ENCODE peak calls at places on chromosomes 3 and 15, in nine cellular contexts. D, E, K, F, Q, T, N, I and X are unnamed samples.

GRCh38 chr3:128572644-128573105 is 77.9 kb downstream of the RPN1 start:
- DNase-seq in T (no peak), Q (no peak), E (no peak), I (peak), K (no peak), D (no peak), F (no peak), N (no peak), X (no peak)

GRCh38 chr3:18237251-18238005 is 187.7 kb downstream of the SATB1 start:
- DNase-seq in T (peak), K (no peak), D (no peak), Q (no peak), N (peak), E (peak), F (no peak), I (no peak), X (peak)

GRCh38 chr3:57757642-57758297 is 1.7 kb downstream of the SLMAP start:
- DNase-seq in K (no peak), Q (no peak), N (peak), I (no peak), F (peak), D (no peak), E (no peak), T (peak), X (peak)

GRCh38 chr3:13197795-13198194 is 124.6 kb upstream of the IQSEC1 start:
- DNase-seq in F (no peak), N (no peak), K (no peak), T (no peak), Q (no peak), I (no peak), E (no peak), D (no peak), X (no peak)

GRCh38 chr15:78129098-78130011 is 1.9 kb downstream of the CIB2 start:
- DNase-seq in Q (no peak), I (no peak), E (no peak), T (no peak), D (no peak), N (peak), K (no peak), F (peak), X (no peak)

GRCh38 chr3:22225161-22225560 is 474.2 kb upstream of the ZNF385D start:
- DNase-seq in Q (no peak), E (no peak), N (no peak), F (no peak), I (no peak), K (no peak), D (no peak), T (no peak), X (no peak)

GRCh38 chr3:171285287-171285686 is 174.9 kb downstream of the TNIK start:
- DNase-seq in T (no peak), I (no peak), F (no peak), Q (no peak), N (peak), E (no peak), K (no peak), D (no peak), X (no peak)

GRCh38 chr3:193982258-193982659 is 153.7 kb upstream of the HES1 start:
- DNase-seq in Q (peak), N (peak), E (no peak), T (peak), K (peak), D (no peak), F (peak), I (no peak), X (peak)

GRCh38 chr3:126125341-126125740 is 41.4 kb upstream of the SLC41A3 start:
- DNase-seq in E (no peak), D (peak), Q (no peak), I (no peak), N (no peak), F (no peak), K (peak), T (no peak), X (no peak)

GRCh38 chr3:68378631-68379030 is 553.7 kb downstream of the TAFA4 start:
- DNase-seq in Q (no peak), T (no peak), E (no peak), D (no peak), N (no peak), K (no peak), I (no peak), F (no peak), X (no peak)

GRCh38 chr3:178677961-178678360 is 141.7 kb downstream of the KCNMB2 start:
- DNase-seq in E (no peak), I (no peak), Q (no peak), T (no peak), D (no peak), N (no peak), K (no peak), F (no peak), X (no peak)

GRCh38 chr3:24294150-24294549 is 200.5 kb downstream of the THRB start:
- DNase-seq in T (no peak), E (no peak), I (no peak), F (no peak), Q (no peak), K (no peak), N (no peak), D (no peak), X (no peak)

GRCh38 chr15:76150508-76150907 is 90.7 kb downstream of the TMEM266 start:
- DNase-seq in E (no peak), Q (peak), F (peak), D (no peak), I (no peak), T (no peak), K (peak), N (peak), X (no peak)

GRCh38 chr15:86201313-86202008 is 121.8 kb downstream of the AGBL1 start:
- DNase-seq in D (no peak), N (no peak), K (no peak), E (no peak), F (no peak), I (no peak), Q (no peak), T (no peak), X (no peak)

GRCh38 chr3:94185753-94186152 is 122.9 kb downstream of the NSUN3 start:
- DNase-seq in N (peak), F (no peak), Q (no peak), E (no peak), T (no peak), D (no peak), K (no peak), I (no peak), X (peak)

GRCh38 chr3:163071684-163072083 is 1575.1 kb downstream of the OTOL1 start:
- DNase-seq in Q (no peak), K (no peak), I (no peak), D (no peak), T (peak), E (no peak), F (no peak), N (peak), X (no peak)

GRCh38 chr3:64304996-64305395 is 79.7 kb upstream of the PRICKLE2 start:
- DNase-seq in E (no peak), T (no peak), I (no peak), Q (no peak), K (no peak), F (no peak), N (no peak), D (no peak), X (no peak)

GRCh38 chr15:40192942-40193341 is 32.1 kb downstream of the BUB1B start:
- DNase-seq in I (no peak), E (no peak), T (peak), K (no peak), N (peak), Q (no peak), F (no peak), D (no peak), X (peak)

GRCh38 chr3:16600771-16601538 is 4.3 kb downstream of the DAZL start:
- DNase-seq in T (peak), Q (peak), E (peak), N (peak), K (peak), D (peak), I (peak), F (peak), X (peak)

GRCh38 chr15:40338041-40338657 is 2.6 kb downstream of the CCDC9B start:
- DNase-seq in F (peak), T (peak), N (peak), K (peak), Q (peak), E (peak), I (peak), D (peak), X (peak)

GRCh38 chr3:171378586-171378985 is 81.6 kb downstream of the TNIK start:
- DNase-seq in D (no peak), K (no peak), I (no peak), Q (no peak), E (no peak), F (no peak), N (no peak), T (no peak), X (no peak)

GRCh38 chr3:177102526-177102925 is 94.8 kb downstream of the TBL1XR1 start:
- DNase-seq in F (no peak), D (no peak), T (peak), E (no peak), Q (no peak), K (no peak), N (peak), I (no peak), X (peak)

GRCh38 chr15:48360841-48361240 is 29.6 kb downstream of the DUT start:
- DNase-seq in E (peak), K (no peak), F (no peak), T (peak), I (no peak), Q (no peak), D (no peak), N (peak), X (peak)

GRCh38 chr3:184168363-184169120 is 6.1 kb upstream of the AP2M1 start:
- DNase-seq in I (no peak), K (no peak), Q (no peak), F (no peak), E (peak), D (no peak), T (peak), N (peak), X (peak)

GRCh38 chr15:73375755-73376305 is 7.1 kb upstream of the HCN4 start:
- DNase-seq in T (no peak), K (no peak), F (no peak), I (no peak), D (no peak), E (no peak), N (no peak), Q (peak), X (no peak)

GRCh38 chr3:111768571-111769100 is 90.4 kb upstream of the PHLDB2 start:
- DNase-seq in Q (no peak), D (no peak), T (peak), N (peak), F (no peak), E (peak), K (no peak), I (no peak), X (peak)

GRCh38 chr15:41648770-41649169 is 11.4 kb upstream of the MGA start:
- DNase-seq in F (no peak), T (peak), N (peak), I (no peak), Q (no peak), K (no peak), D (no peak), E (no peak), X (peak)

GRCh38 chr3:180018588-180018987 is 18.1 kb downstream of the PEX5L start:
- DNase-seq in Q (no peak), K (no peak), D (no peak), I (no peak), N (no peak), E (no peak), F (no peak), T (no peak), X (no peak)

GRCh38 chr15:85316244-85316934 is 64.0 kb upstream of the AKAP13 start:
- DNase-seq in F (no peak), N (peak), E (no peak), D (no peak), K (no peak), T (no peak), I (peak), Q (no peak), X (peak)

GRCh38 chr3:72446406-72447058 is 401.7 kb downstream of the SHQ1 start:
- DNase-seq in T (peak), F (no peak), Q (no peak), I (peak), N (peak), K (no peak), E (no peak), D (no peak), X (peak)

GRCh38 chr3:37862712-37863551 is 1.3 kb downstream of the CTDSPL start:
- DNase-seq in D (peak), I (no peak), E (no peak), K (peak), T (peak), Q (no peak), F (peak), N (peak), X (peak)

GRCh38 chr3:122183521-122183892 is at the start of gene CASR:
- DNase-seq in F (no peak), N (peak), E (no peak), K (no peak), T (no peak), D (no peak), Q (no peak), I (no peak), X (no peak)

GRCh38 chr3:159852821-159853505 is 135.7 kb upstream of the IL12A start:
- DNase-seq in F (peak), T (peak), Q (peak), E (no peak), D (no peak), K (peak), N (peak), I (no peak), X (peak)

GRCh38 chr3:5565026-5565425 is 377.5 kb downstream of the EDEM1 start:
- DNase-seq in F (no peak), Q (no peak), D (no peak), E (no peak), N (no peak), I (no peak), K (no peak), T (no peak), X (no peak)

GRCh38 chr15:60374628-60375081 is 23.1 kb downstream of the ANXA2 start:
- DNase-seq in T (peak), Q (peak), N (peak), K (peak), E (peak), D (no peak), F (peak), I (no peak), X (peak)

GRCh38 chr3:21484323-21485154 is 266.5 kb downstream of the ZNF385D start:
- DNase-seq in F (no peak), D (peak), N (peak), Q (no peak), E (no peak), T (peak), K (peak), I (peak), X (peak)

GRCh38 chr3:32443471-32443870 is 51.8 kb downstream of the CMTM7 start:
- DNase-seq in F (no peak), D (no peak), E (no peak), K (no peak), I (no peak), T (peak), Q (no peak), N (peak), X (peak)

GRCh38 chr15:67547836-67548531 is 5.5 kb downstream of the MAP2K5 start:
- DNase-seq in K (no peak), Q (no peak), I (no peak), F (no peak), T (peak), E (no peak), N (peak), D (no peak), X (peak)